ENCODE peak calls at places on chromosome 22, in eight cellular contexts. X is HCT116, H is breast epithelium, F is heart left ventricle, U is testis, M is transverse colon, S is A549, L is prostate gland. W is an unnamed sample.

GRCh38 chr22:37201066-37201820 is 11.0 kb downstream of the SSTR3 start:
- DNase-seq in S (no peak), X (no peak), F (no peak), M (no peak), H (no peak), L (no peak), U (no peak), W (no peak)

GRCh38 chr22:29811377-29811776 is 26.7 kb downstream of the ASCC2 start:
- DNase-seq in H (no peak), F (no peak), X (no peak), U (no peak), M (peak), L (no peak), S (peak), W (no peak)

GRCh38 chr22:44547371-44547770 is 49.3 kb upstream of the RTL6 start:
- DNase-seq in H (no peak), S (no peak), M (no peak), X (no peak), L (no peak), F (no peak), U (no peak), W (no peak)

GRCh38 chr22:30890689-30891442 is 77.7 kb downstream of the MORC2 start:
- DNase-seq in F (peak), U (peak), H (no peak), X (peak), L (no peak), S (peak), M (peak), W (peak)

GRCh38 chr22:17919276-17920144 is 104.9 kb downstream of the MICAL3 start:
- DNase-seq in F (peak), H (no peak), X (no peak), S (no peak), L (peak), U (no peak), M (no peak), W (peak)

GRCh38 chr22:44328762-44329161 is 16.0 kb upstream of the SHISAL1 start:
- DNase-seq in X (no peak), S (no peak), L (no peak), U (no peak), M (no peak), F (no peak), H (no peak), W (no peak)

GRCh38 chr22:28822930-28823481 is 22.6 kb upstream of the XBP1 start:
- DNase-seq in M (peak), S (no peak), X (no peak), L (peak), F (no peak), H (peak), U (no peak), W (peak)

GRCh38 chr22:21642584-21643448 is 714 bp downstream of the SDF2L1 start:
- DNase-seq in F (no peak), X (no peak), U (no peak), S (peak), H (no peak), M (peak), L (no peak), W (peak)

GRCh38 chr22:25347752-25348102 is 128.3 kb downstream of the CRYBB2 start:
- DNase-seq in F (no peak), S (no peak), M (no peak), L (no peak), U (no peak), X (no peak), H (no peak), W (no peak)

GRCh38 chr22:48742556-48743343 is 1084.9 kb downstream of the BRD1 start:
- DNase-seq in H (no peak), S (no peak), M (no peak), U (no peak), L (no peak), X (no peak), F (no peak), W (no peak)

GRCh38 chr22:20638143-20638870 is 130.9 kb downstream of the MED15 start:
- DNase-seq in M (no peak), H (no peak), L (no peak), U (peak), S (no peak), F (no peak), X (no peak), W (no peak)

GRCh38 chr22:17114958-17115235 is 6.3 kb downstream of the TMEM121B start:
- DNase-seq in L (no peak), X (no peak), M (no peak), S (no peak), H (no peak), F (no peak), U (no peak), W (no peak)

GRCh38 chr22:25057013-25057881 is 104.7 kb downstream of the KIAA1671 start:
- DNase-seq in S (peak), H (peak), X (peak), F (peak), M (peak), L (peak), U (peak), W (peak)

GRCh38 chr22:35446365-35446764 is 46.4 kb downstream of the MCM5 start:
- DNase-seq in M (peak), U (no peak), L (no peak), H (no peak), S (no peak), X (no peak), F (no peak), W (no peak)

GRCh38 chr22:48439560-48440135 is 1388.0 kb downstream of the BRD1 start:
- DNase-seq in U (no peak), M (no peak), S (no peak), H (no peak), F (no peak), X (no peak), L (no peak), W (no peak)

GRCh38 chr22:43298062-43298801 is 44.9 kb downstream of the SCUBE1 start:
- DNase-seq in X (no peak), M (no peak), L (no peak), F (no peak), U (no peak), H (no peak), S (no peak), W (peak)

GRCh38 chr22:37400719-37401118 is 26.6 kb downstream of the ELFN2 start:
- DNase-seq in S (no peak), L (no peak), M (no peak), F (no peak), H (no peak), U (no peak), X (no peak), W (no peak)

GRCh38 chr22:30600925-30601324 is 6.0 kb upstream of the TCN2 start:
- DNase-seq in X (no peak), L (no peak), H (no peak), U (no peak), F (no peak), S (no peak), M (no peak), W (no peak)

GRCh38 chr22:20204821-20205220 is 54.0 kb upstream of the CCDC188 start:
- DNase-seq in F (no peak), X (no peak), U (no peak), M (no peak), S (no peak), L (no peak), H (no peak), W (no peak)

GRCh38 chr22:34880667-34881066 is 185.3 kb upstream of the ISX start:
- DNase-seq in M (no peak), U (peak), L (no peak), F (no peak), S (no peak), H (no peak), X (no peak), W (no peak)

GRCh38 chr22:32698926-32699619 is 102.4 kb upstream of the TIMP3 start:
- DNase-seq in M (peak), F (peak), S (no peak), U (peak), L (no peak), X (no peak), H (no peak), W (peak)
- TF ChIP-seq POLR2A in M (no peak), F (no peak), S (no peak), U (no peak), L (no peak), X (no peak), H (no peak), W (no peak)

GRCh38 chr22:45996241-45997076 is 19.5 kb upstream of the WNT7B start:
- DNase-seq in M (peak), F (peak), S (no peak), U (no peak), H (no peak), L (no peak), X (no peak), W (no peak)

GRCh38 chr22:45997077-45997774 is 20.3 kb upstream of the WNT7B start:
- DNase-seq in L (peak), H (peak), U (peak), S (no peak), F (peak), X (no peak), M (peak), W (peak)

GRCh38 chr22:45999379-45999971 is 22.5 kb upstream of the WNT7B start:
- DNase-seq in X (no peak), L (no peak), F (no peak), H (no peak), M (no peak), S (no peak), U (no peak), W (no peak)

GRCh38 chr22:45998638-45999378 is 21.8 kb upstream of the WNT7B start:
- DNase-seq in H (no peak), F (no peak), M (no peak), X (no peak), L (no peak), U (no peak), S (no peak), W (no peak)

DNA sequence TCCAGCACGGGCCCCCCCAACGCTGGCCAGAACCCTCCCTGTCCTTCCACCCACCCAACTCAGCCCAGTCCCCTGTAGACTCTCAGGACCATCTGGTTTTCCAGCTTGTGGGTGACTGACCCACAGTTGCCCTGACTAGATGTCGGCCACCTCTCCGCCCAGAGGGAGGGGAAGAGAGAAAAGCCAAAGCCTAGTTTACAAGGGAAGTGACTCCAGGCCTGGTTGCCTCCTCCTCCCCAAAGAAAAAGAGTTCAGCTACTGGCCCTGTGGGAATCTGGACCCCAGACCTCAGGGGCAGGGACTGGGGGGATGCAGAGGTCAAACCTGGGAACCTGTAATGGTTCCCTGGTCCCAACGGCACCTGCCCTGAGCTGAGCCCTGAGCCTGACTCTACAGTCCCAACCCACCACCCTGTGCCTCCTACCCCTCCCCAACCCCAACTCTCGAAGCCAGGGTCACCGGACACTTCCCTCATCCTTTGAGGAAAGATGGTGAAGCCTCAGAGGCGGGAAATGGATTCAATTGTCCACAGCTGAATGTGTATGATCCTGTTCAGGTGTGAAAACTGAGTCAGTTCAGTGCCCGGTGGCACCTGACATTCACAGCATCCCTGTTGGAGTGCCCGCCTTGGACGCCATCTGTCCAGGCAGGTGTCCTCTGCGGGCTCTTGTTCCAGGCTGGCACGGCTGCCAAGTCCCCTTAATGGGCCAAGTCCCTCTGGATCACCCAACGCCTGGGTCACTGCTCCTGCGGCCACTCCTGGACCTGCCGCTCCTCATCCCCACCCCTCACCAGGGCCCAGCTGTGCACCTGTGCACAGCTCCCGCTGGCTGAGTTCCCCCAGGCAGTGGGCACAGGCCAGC is 21.0 kb upstream of the WNT7B start:
- DNase-seq in L (no peak), F (no peak), X (no peak), S (no peak), H (no peak), U (peak), M (no peak), W (no peak)
- TF ChIP-seq POLR2A in L (no peak), F (no peak), X (no peak), S (no peak), H (no peak), U (no peak), M (no peak), W (no peak)

GRCh38 chr22:50620861-50621490 is 7.0 kb downstream of the ARSA start:
- DNase-seq in M (peak), F (peak), L (no peak), S (no peak), U (no peak), X (no peak), H (no peak), W (no peak)
- TF ChIP-seq POLR2A in M (no peak), F (no peak), L (no peak), S (no peak), U (no peak), X (no peak), H (no peak), W (no peak)

GRCh38 chr22:23800297-23801237 is 13.8 kb downstream of the SMARCB1 start:
- DNase-seq in S (no peak), U (no peak), L (no peak), H (no peak), X (no peak), M (no peak), F (no peak), W (no peak)

GRCh38 chr22:23801238-23801821 is 14.6 kb downstream of the SMARCB1 start:
- DNase-seq in U (no peak), X (no peak), M (no peak), L (no peak), H (no peak), S (no peak), F (no peak), W (peak)

GRCh38 chr22:23801886-23802377 is 15.2 kb downstream of the SMARCB1 start:
- DNase-seq in S (no peak), F (no peak), U (no peak), X (no peak), M (no peak), L (no peak), H (no peak), W (no peak)

GRCh38 chr22:23804781-23805291 is 18.1 kb downstream of the SMARCB1 start:
- DNase-seq in S (no peak), U (peak), X (no peak), H (no peak), L (no peak), M (no peak), F (no peak), W (no peak)

GRCh38 chr22:23803001-23803819 is 16.4 kb downstream of the SMARCB1 start:
- DNase-seq in L (no peak), U (no peak), H (no peak), M (peak), F (no peak), X (no peak), S (no peak), W (no peak)
- TF ChIP-seq POLR2A in L (no peak), U (no peak), H (no peak), M (no peak), F (no peak), X (no peak), S (no peak), W (no peak)

DNA sequence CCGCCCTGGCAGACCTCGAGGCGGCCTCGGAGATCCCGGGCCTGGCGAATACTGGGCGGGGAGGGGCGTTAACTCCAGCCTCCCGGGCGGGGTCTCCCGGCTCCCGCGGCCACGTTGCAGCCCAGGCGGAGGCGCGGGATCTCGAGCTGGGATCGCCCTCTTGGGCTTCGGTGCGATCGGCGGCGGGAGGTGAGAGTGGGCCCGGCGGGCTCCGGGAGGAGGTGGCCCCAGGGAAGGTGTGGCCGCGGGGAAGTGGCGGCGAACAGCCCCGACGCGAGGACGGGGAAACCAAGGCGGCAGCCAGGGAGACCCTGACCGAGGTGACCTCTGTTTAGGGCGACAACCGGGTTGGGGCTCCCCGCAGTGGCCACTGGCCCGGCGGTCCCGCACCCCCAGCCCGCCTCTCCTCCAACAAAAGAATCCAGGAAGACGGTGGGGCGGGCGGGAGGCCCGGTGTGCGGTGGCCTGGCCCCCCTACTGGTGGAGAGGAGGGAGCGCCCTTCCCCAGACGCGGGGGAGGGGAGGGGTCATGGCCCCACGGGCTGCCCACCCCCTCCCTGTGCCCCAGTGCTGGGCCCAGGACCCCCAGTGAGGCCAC is at the start of gene PHETA2:
- DNase-seq in M (peak), X (no peak), H (peak), S (no peak), F (peak), L (no peak), U (no peak), W (peak)
- TF ChIP-seq POLR2A in M (peak), X (no peak), H (no peak), S (no peak), F (peak), L (no peak), U (no peak), W (no peak)

GRCh38 chr22:40637181-40638150 is 947 bp upstream of the MRTFA start:
- DNase-seq in U (peak), H (no peak), M (peak), F (peak), S (no peak), X (no peak), L (no peak), W (peak)

GRCh38 chr22:40635008-40635939 is 1.2 kb downstream of the MRTFA start:
- DNase-seq in F (peak), S (no peak), L (no peak), X (no peak), H (no peak), U (peak), M (no peak), W (no peak)

GRCh38 chr22:40638261-40638660 is 1.7 kb upstream of the MRTFA start:
- DNase-seq in U (no peak), M (no peak), L (no peak), F (no peak), S (no peak), X (no peak), H (no peak), W (no peak)

GRCh38 chr22:40635940-40636379 is 559 bp downstream of the MRTFA start:
- DNase-seq in L (no peak), F (no peak), U (peak), X (no peak), M (peak), H (no peak), S (no peak), W (peak)

DNA sequence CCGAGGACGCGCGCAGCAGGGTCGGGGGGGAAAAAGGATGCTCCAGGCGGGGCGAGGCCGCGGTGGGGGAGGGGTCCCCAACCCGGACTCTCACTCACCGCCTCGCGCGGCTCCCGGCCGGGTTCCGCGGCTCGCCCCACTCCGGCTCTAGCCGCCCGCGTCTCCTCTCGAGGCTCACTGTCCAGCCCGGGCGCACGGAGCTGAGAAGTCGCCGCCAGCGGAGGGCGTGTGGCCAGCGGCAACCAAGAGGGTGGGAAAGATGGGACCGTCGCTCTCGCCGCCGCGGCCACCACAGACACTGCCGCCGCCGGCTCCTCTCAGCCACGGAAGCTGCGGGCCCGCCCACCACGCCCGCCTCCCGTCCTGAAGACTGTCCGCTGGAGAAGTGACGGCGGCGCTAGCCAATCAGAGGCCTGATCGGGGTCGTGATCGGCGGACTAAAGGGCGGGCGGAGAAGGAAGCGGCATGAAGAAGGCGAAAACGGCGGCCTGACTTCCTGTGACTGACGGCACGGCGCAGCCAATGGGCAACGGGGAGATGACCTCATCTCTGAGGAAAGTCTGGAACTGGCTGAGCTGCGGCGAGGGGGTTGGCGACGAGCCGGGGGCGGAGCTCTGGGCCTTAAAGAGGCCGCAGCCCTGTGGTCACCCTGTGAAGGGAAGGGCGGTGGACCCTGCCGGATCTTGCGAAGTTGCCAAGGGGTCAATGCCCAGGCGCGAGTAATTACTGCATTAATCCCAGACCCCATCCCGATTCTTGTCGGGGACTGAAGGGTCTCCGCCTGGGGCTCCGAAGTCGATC is at the start of gene MRTFA:
- DNase-seq in U (peak), H (peak), S (peak), L (peak), M (peak), F (peak), X (peak), W (peak)
- TF ChIP-seq POLR2A in U (peak), H (peak), S (peak), L (peak), M (peak), F (peak), X (peak), W (peak)

GRCh38 chr22:39520054-39520873 is at the start of gene ATF4:
- DNase-seq in F (peak), S (peak), L (peak), M (peak), U (peak), X (peak), H (peak), W (peak)

GRCh38 chr22:39524089-39524752 is 3.9 kb downstream of the ATF4 start:
- DNase-seq in F (no peak), M (no peak), S (no peak), H (no peak), U (no peak), X (no peak), L (no peak), W (peak)

GRCh38 chr22:39520874-39521857 is 804 bp downstream of the ATF4 start:
- DNase-seq in F (peak), X (no peak), H (peak), U (peak), S (peak), M (peak), L (peak), W (peak)

GRCh38 chr22:39524753-39525657 is 4.6 kb downstream of the ATF4 start:
- DNase-seq in L (no peak), U (no peak), S (no peak), X (no peak), F (no peak), H (no peak), M (no peak), W (no peak)

DNA sequence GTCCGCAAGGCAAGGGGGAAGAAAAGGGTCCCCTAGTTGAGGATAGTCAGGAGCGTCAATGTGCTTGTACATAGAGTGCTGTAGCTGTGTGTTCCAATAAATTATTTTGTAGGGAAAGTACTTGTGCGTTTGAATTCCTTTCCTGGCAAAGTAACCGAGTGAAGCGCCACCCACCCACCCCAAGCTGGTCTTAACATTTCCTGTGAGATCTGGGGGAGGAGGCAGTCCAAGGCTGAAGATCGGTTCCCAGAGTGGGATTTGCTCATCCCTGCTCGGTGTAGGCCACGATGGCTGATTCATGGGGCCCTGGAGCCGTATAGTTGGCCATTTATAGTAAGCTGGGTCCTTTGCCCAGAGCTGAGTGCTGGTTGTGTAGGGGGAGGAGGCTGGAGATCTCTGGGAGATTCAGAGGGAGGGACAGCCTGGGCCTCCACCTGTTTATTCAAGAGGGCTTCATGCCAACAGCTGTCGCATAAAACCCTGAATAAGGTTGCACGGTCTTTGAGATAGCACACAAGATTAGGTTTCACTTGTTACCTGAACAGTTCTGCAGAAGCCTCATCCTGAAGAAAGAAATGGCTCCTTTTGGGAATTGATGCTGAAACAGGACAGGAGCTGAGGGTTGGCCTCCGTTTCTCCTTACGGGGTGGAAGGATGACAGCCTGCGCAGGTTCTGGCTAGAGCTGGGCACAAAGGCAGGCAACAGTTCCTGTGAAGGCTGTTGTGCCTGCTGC is 2.4 kb downstream of the ATF4 start:
- DNase-seq in X (no peak), H (no peak), U (no peak), M (peak), L (peak), S (peak), F (peak), W (peak)
- TF ChIP-seq POLR2A in X (peak), H (no peak), U (no peak), M (peak), L (no peak), S (peak), F (no peak), W (no peak)